ENCODE peak calls at places on chromosomes 11 and 22, in eight cellular contexts. One of them, this sample, is unnamed.
A peak's percentile ranks its signal among the peaks of the same experiment; 100 is the strongest.

GRCh38 chr11:133133053-133133452 is 399.2 kb downstream of the OPCML start:
- DNase-seq in AG09309: no peak
- DNase-seq in prostate gland: no peak
- DNase-seq in lower lobe of right lung: no peak
- DNase-seq in mucosa of descending colon: no peak
- DNase-seq in cardiac muscle cell: no peak
- DNase-seq in lower leg skin: no peak
- DNase-seq in transverse colon: no peak
- DNase-seq in this sample: no peak

GRCh38 chr22:22161924-22162851 is 82.4 kb upstream of the VPREB1 start:
- DNase-seq in AG09309: no peak
- DNase-seq in prostate gland: no peak
- DNase-seq in lower lobe of right lung: no peak
- DNase-seq in mucosa of descending colon: peak; percentile 51
- DNase-seq in cardiac muscle cell: no peak
- DNase-seq in lower leg skin: no peak
- DNase-seq in transverse colon: peak; percentile 65
- DNase-seq in this sample: no peak

GRCh38 chr11:80024119-80024518 is 583.3 kb upstream of the TENM4 start:
- DNase-seq in AG09309: no peak
- DNase-seq in prostate gland: no peak
- DNase-seq in lower lobe of right lung: no peak
- DNase-seq in mucosa of descending colon: no peak
- DNase-seq in cardiac muscle cell: no peak
- DNase-seq in lower leg skin: no peak
- DNase-seq in transverse colon: no peak
- DNase-seq in this sample: no peak

GRCh38 chr11:19275496-19275895 is 34.8 kb upstream of the E2F8 start:
- DNase-seq in AG09309: no peak
- DNase-seq in prostate gland: no peak
- DNase-seq in lower lobe of right lung: no peak
- DNase-seq in mucosa of descending colon: no peak
- DNase-seq in cardiac muscle cell: no peak
- DNase-seq in lower leg skin: no peak
- DNase-seq in transverse colon: no peak
- DNase-seq in this sample: no peak

GRCh38 chr22:41352058-41352457 is 29.7 kb upstream of the TEF start:
- DNase-seq in AG09309: peak; percentile 10
- DNase-seq in prostate gland: no peak
- DNase-seq in lower lobe of right lung: no peak
- DNase-seq in mucosa of descending colon: no peak
- DNase-seq in cardiac muscle cell: no peak
- DNase-seq in lower leg skin: no peak
- DNase-seq in transverse colon: no peak
- DNase-seq in this sample: no peak

GRCh38 chr11:103648054-103648453 is 388.4 kb upstream of the DDI1 start:
- DNase-seq in AG09309: no peak
- DNase-seq in prostate gland: no peak
- DNase-seq in lower lobe of right lung: no peak
- DNase-seq in mucosa of descending colon: no peak
- DNase-seq in cardiac muscle cell: no peak
- DNase-seq in lower leg skin: no peak
- DNase-seq in transverse colon: no peak
- DNase-seq in this sample: no peak

GRCh38 chr22:19717181-19717580 is 2.9 kb downstream of the SEPTIN5 start:
- DNase-seq in AG09309: no peak
- DNase-seq in prostate gland: no peak
- DNase-seq in lower lobe of right lung: no peak
- DNase-seq in mucosa of descending colon: no peak
- DNase-seq in cardiac muscle cell: no peak
- DNase-seq in lower leg skin: no peak
- DNase-seq in transverse colon: no peak
- DNase-seq in this sample: no peak

GRCh38 chr11:68946416-68947090 is 34.2 kb downstream of the MRGPRD start:
- DNase-seq in AG09309: peak; percentile 63
- DNase-seq in prostate gland: no peak
- DNase-seq in lower lobe of right lung: no peak
- DNase-seq in mucosa of descending colon: no peak
- DNase-seq in cardiac muscle cell: no peak
- DNase-seq in lower leg skin: no peak
- DNase-seq in transverse colon: no peak
- DNase-seq in this sample: peak; percentile 32

GRCh38 chr11:9922806-9923205 is 258.9 kb downstream of the SWAP70 start:
- DNase-seq in AG09309: no peak
- DNase-seq in prostate gland: peak; percentile 5
- DNase-seq in lower lobe of right lung: no peak
- DNase-seq in mucosa of descending colon: no peak
- DNase-seq in cardiac muscle cell: peak; percentile 23
- DNase-seq in lower leg skin: no peak
- DNase-seq in transverse colon: no peak
- DNase-seq in this sample: no peak

GRCh38 chr22:50621491-50621880 is 6.5 kb downstream of the ARSA start:
- DNase-seq in AG09309: no peak
- DNase-seq in prostate gland: no peak
- DNase-seq in lower lobe of right lung: no peak
- DNase-seq in mucosa of descending colon: no peak
- DNase-seq in cardiac muscle cell: no peak
- DNase-seq in lower leg skin: no peak
- DNase-seq in transverse colon: peak; percentile 44
- DNase-seq in this sample: no peak

GRCh38 chr11:86151188-86152005 is 82.5 kb upstream of the PICALM start:
- DNase-seq in AG09309: no peak
- DNase-seq in prostate gland: peak; percentile 23
- DNase-seq in lower lobe of right lung: no peak
- DNase-seq in mucosa of descending colon: no peak
- DNase-seq in cardiac muscle cell: peak; percentile 27
- DNase-seq in lower leg skin: no peak
- DNase-seq in transverse colon: no peak
- DNase-seq in this sample: peak; percentile 39

GRCh38 chr11:114796954-114797721 is 118.8 kb downstream of the NXPE2 start:
- DNase-seq in AG09309: no peak
- DNase-seq in prostate gland: no peak
- DNase-seq in lower lobe of right lung: no peak
- DNase-seq in mucosa of descending colon: no peak
- DNase-seq in cardiac muscle cell: no peak
- DNase-seq in lower leg skin: no peak
- DNase-seq in transverse colon: no peak
- DNase-seq in this sample: no peak

GRCh38 chr22:45866398-45867117 is 110.4 kb downstream of the WNT7B start:
- DNase-seq in AG09309: no peak
- DNase-seq in prostate gland: no peak
- DNase-seq in lower lobe of right lung: peak; percentile 41
- DNase-seq in mucosa of descending colon: no peak
- DNase-seq in cardiac muscle cell: peak; percentile 15
- DNase-seq in lower leg skin: no peak
- DNase-seq in transverse colon: no peak
- DNase-seq in this sample: no peak

GRCh38 chr11:119664063-119664572 is 64.9 kb downstream of the NECTIN1 start:
- DNase-seq in AG09309: no peak
- DNase-seq in prostate gland: peak; percentile 62
- DNase-seq in lower lobe of right lung: no peak
- DNase-seq in mucosa of descending colon: no peak
- DNase-seq in cardiac muscle cell: no peak
- DNase-seq in lower leg skin: no peak
- DNase-seq in transverse colon: no peak
- DNase-seq in this sample: no peak

GRCh38 chr22:45452565-45453449 is 39.3 kb downstream of the RIBC2 start:
- DNase-seq in AG09309: peak; percentile 68
- DNase-seq in prostate gland: no peak
- DNase-seq in lower lobe of right lung: no peak
- DNase-seq in mucosa of descending colon: no peak
- DNase-seq in cardiac muscle cell: no peak
- DNase-seq in lower leg skin: no peak
- DNase-seq in transverse colon: no peak
- DNase-seq in this sample: no peak

GRCh38 chr11:117492578-117493251 is 165.1 kb downstream of the CEP164 start:
- DNase-seq in AG09309: no peak
- DNase-seq in prostate gland: no peak
- DNase-seq in lower lobe of right lung: no peak
- DNase-seq in mucosa of descending colon: no peak
- DNase-seq in cardiac muscle cell: peak; percentile 51
- DNase-seq in lower leg skin: no peak
- DNase-seq in transverse colon: no peak
- DNase-seq in this sample: no peak

GRCh38 chr22:27972732-27973698 is 54.0 kb upstream of the PITPNB start:
- DNase-seq in AG09309: no peak
- DNase-seq in prostate gland: no peak
- DNase-seq in lower lobe of right lung: no peak
- DNase-seq in mucosa of descending colon: no peak
- DNase-seq in cardiac muscle cell: no peak
- DNase-seq in lower leg skin: no peak
- DNase-seq in transverse colon: no peak
- DNase-seq in this sample: no peak

GRCh38 chr11:60005360-60005759 is 11.6 kb upstream of the OOSP4B start:
- DNase-seq in AG09309: no peak
- DNase-seq in prostate gland: no peak
- DNase-seq in lower lobe of right lung: no peak
- DNase-seq in mucosa of descending colon: no peak
- DNase-seq in cardiac muscle cell: no peak
- DNase-seq in lower leg skin: no peak
- DNase-seq in transverse colon: no peak
- DNase-seq in this sample: no peak

GRCh38 chr11:45470151-45471001 is 184.2 kb upstream of the SYT13 start:
- DNase-seq in AG09309: peak; percentile 79
- DNase-seq in prostate gland: no peak
- DNase-seq in lower lobe of right lung: no peak
- DNase-seq in mucosa of descending colon: no peak
- DNase-seq in cardiac muscle cell: no peak
- DNase-seq in lower leg skin: no peak
- DNase-seq in transverse colon: no peak
- DNase-seq in this sample: no peak

GRCh38 chr11:124179311-124179710 is 3.8 kb upstream of the OR10D3 start:
- DNase-seq in AG09309: no peak
- DNase-seq in prostate gland: no peak
- DNase-seq in lower lobe of right lung: no peak
- DNase-seq in mucosa of descending colon: no peak
- DNase-seq in cardiac muscle cell: no peak
- DNase-seq in lower leg skin: no peak
- DNase-seq in transverse colon: no peak
- DNase-seq in this sample: no peak

GRCh38 chr22:17980638-17981051 is 43.7 kb downstream of the MICAL3 start:
- DNase-seq in AG09309: no peak
- DNase-seq in prostate gland: peak; percentile 24
- DNase-seq in lower lobe of right lung: peak; percentile 56
- DNase-seq in mucosa of descending colon: peak; percentile 84
- DNase-seq in cardiac muscle cell: peak; percentile 53
- DNase-seq in lower leg skin: peak; percentile 40
- DNase-seq in transverse colon: peak; percentile 81
- DNase-seq in this sample: no peak

DNA sequence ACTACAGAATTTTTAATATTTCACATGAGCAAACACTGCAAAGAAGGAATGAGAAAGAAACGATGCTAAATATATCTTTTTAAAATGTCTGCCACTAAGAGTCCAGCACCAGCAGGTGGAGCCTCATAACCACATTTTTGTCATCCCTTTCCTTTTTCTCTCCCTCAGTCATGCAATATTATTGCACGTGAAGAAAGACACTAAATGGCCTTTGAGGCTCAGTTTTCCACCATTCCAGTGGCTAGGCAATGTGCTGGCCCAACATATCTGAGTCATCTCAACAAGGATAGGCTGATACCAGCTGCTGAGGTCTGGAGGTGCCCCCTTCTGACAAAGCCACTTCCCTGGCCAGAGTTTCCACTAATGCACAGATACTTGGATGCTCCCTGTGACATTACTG is 1.8 kb downstream of the ALKBH8 start:
- DNase-seq in AG09309: no peak
- DNase-seq in prostate gland: no peak
- DNase-seq in lower lobe of right lung: no peak
- DNase-seq in mucosa of descending colon: no peak
- DNase-seq in cardiac muscle cell: peak; percentile 51
- DNase-seq in lower leg skin: no peak
- DNase-seq in transverse colon: peak; percentile 16
- DNase-seq in this sample: no peak
- H3K4me3 ChIP-seq in AG09309: no peak overlapping the region
- H3K4me3 ChIP-seq in prostate gland: no peak overlapping the region
- H3K4me3 ChIP-seq in lower lobe of right lung: no peak overlapping the region
- H3K4me3 ChIP-seq in mucosa of descending colon: no peak overlapping the region
- H3K4me3 ChIP-seq in cardiac muscle cell: no peak overlapping the region
- H3K4me3 ChIP-seq in lower leg skin: no peak overlapping the region
- H3K4me3 ChIP-seq in transverse colon: no peak overlapping the region
- H3K4me3 ChIP-seq in this sample: no peak overlapping the region

GRCh38 chr11:30016588-30017363 is at the start of gene KCNA4:
- DNase-seq in AG09309: no peak
- DNase-seq in prostate gland: no peak
- DNase-seq in lower lobe of right lung: peak; percentile 51
- DNase-seq in mucosa of descending colon: no peak
- DNase-seq in cardiac muscle cell: peak; percentile 76
- DNase-seq in lower leg skin: no peak
- DNase-seq in transverse colon: no peak
- DNase-seq in this sample: no peak
- TF ChIP-seq CTCF in AG09309: no peak
- TF ChIP-seq CTCF in prostate gland: no peak
- TF ChIP-seq CTCF in lower lobe of right lung: peak; percentile 30
- TF ChIP-seq CTCF in mucosa of descending colon: no peak
- TF ChIP-seq CTCF in cardiac muscle cell: no peak
- TF ChIP-seq CTCF in lower leg skin: no peak
- TF ChIP-seq CTCF in transverse colon: no peak
- TF ChIP-seq CTCF in this sample: no peak

GRCh38 chr11:113475160-113475761 is at the start of gene DRD2:
- DNase-seq in AG09309: no peak
- DNase-seq in prostate gland: no peak
- DNase-seq in lower lobe of right lung: no peak
- DNase-seq in mucosa of descending colon: no peak
- DNase-seq in cardiac muscle cell: peak; percentile 79
- DNase-seq in lower leg skin: no peak
- DNase-seq in transverse colon: no peak
- DNase-seq in this sample: no peak
- H3K4me3 ChIP-seq in AG09309: no peak within 1 kb of the TSS
- H3K4me3 ChIP-seq in prostate gland: no peak within 1 kb of the TSS
- H3K4me3 ChIP-seq in lower lobe of right lung: peak within 1 kb of the TSS; percentile 2
- H3K4me3 ChIP-seq in mucosa of descending colon: no peak within 1 kb of the TSS
- H3K4me3 ChIP-seq in cardiac muscle cell: peak within 1 kb of the TSS; percentile 27
- H3K4me3 ChIP-seq in lower leg skin: no peak within 1 kb of the TSS
- H3K4me3 ChIP-seq in transverse colon: peak within 1 kb of the TSS; percentile 37
- H3K4me3 ChIP-seq in this sample: no peak within 1 kb of the TSS

GRCh38 chr11:70130636-70131035 is 52.5 kb downstream of the ANO1 start:
- DNase-seq in AG09309: no peak
- DNase-seq in prostate gland: no peak
- DNase-seq in lower lobe of right lung: no peak
- DNase-seq in mucosa of descending colon: no peak
- DNase-seq in cardiac muscle cell: no peak
- DNase-seq in lower leg skin: no peak
- DNase-seq in transverse colon: no peak
- DNase-seq in this sample: no peak

GRCh38 chr11:70129051-70129592 is 51.0 kb downstream of the ANO1 start:
- DNase-seq in AG09309: no peak
- DNase-seq in prostate gland: no peak
- DNase-seq in lower lobe of right lung: no peak
- DNase-seq in mucosa of descending colon: no peak
- DNase-seq in cardiac muscle cell: no peak
- DNase-seq in lower leg skin: no peak
- DNase-seq in transverse colon: no peak
- DNase-seq in this sample: no peak

GRCh38 chr11:70126494-70126893 is 48.4 kb downstream of the ANO1 start:
- DNase-seq in AG09309: no peak
- DNase-seq in prostate gland: no peak
- DNase-seq in lower lobe of right lung: no peak
- DNase-seq in mucosa of descending colon: no peak
- DNase-seq in cardiac muscle cell: no peak
- DNase-seq in lower leg skin: no peak
- DNase-seq in transverse colon: no peak
- DNase-seq in this sample: no peak

GRCh38 chr11:70127653-70128434 is 49.7 kb downstream of the ANO1 start:
- DNase-seq in AG09309: no peak
- DNase-seq in prostate gland: no peak
- DNase-seq in lower lobe of right lung: no peak
- DNase-seq in mucosa of descending colon: no peak
- DNase-seq in cardiac muscle cell: no peak
- DNase-seq in lower leg skin: no peak
- DNase-seq in transverse colon: no peak
- DNase-seq in this sample: no peak

GRCh38 chr11:70128435-70128906 is 50.4 kb downstream of the ANO1 start:
- DNase-seq in AG09309: no peak
- DNase-seq in prostate gland: peak; percentile 40
- DNase-seq in lower lobe of right lung: no peak
- DNase-seq in mucosa of descending colon: no peak
- DNase-seq in cardiac muscle cell: no peak
- DNase-seq in lower leg skin: no peak
- DNase-seq in transverse colon: no peak
- DNase-seq in this sample: no peak
- TF ChIP-seq CTCF in AG09309: peak; percentile 0
- TF ChIP-seq CTCF in prostate gland: no peak
- TF ChIP-seq CTCF in lower lobe of right lung: no peak
- TF ChIP-seq CTCF in mucosa of descending colon: no peak
- TF ChIP-seq CTCF in cardiac muscle cell: no peak
- TF ChIP-seq CTCF in lower leg skin: no peak
- TF ChIP-seq CTCF in transverse colon: no peak
- TF ChIP-seq CTCF in this sample: no peak

This sample was measured in epithelial cell of proximal tubule.